ENCODE peak calls at places on chromosomes 3 and 15, in four cellular contexts. U is WERI-Rb-1, Y is AG04450, A is tibial nerve. V is an unnamed sample.
A peak's percentile ranks its signal among the peaks of the same experiment; 100 is the strongest.

GRCh38 chr15:38996111-38996541 is 431.5 kb upstream of the RASGRP1 start:
- DNase-seq in A (no peak), U (no peak), Y (peak; percentile 55), V (no peak)

GRCh38 chr3:24158756-24159155 is 213.7 kb downstream of the NR1D2 start:
- DNase-seq in A (no peak), Y (no peak), U (no peak), V (no peak)

GRCh38 chr15:98257290-98257689 is 296.8 kb downstream of the ARRDC4 start:
- DNase-seq in Y (no peak), A (no peak), U (no peak), V (no peak)

GRCh38 chr3:117563063-117563462 is 853.5 kb downstream of the TUSC7 start:
- DNase-seq in U (no peak), Y (peak; percentile 23), A (no peak), V (no peak)

GRCh38 chr3:37183375-37183831 is 9.0 kb upstream of the LRRFIP2 start:
- DNase-seq in A (no peak), Y (peak; percentile 80), U (no peak), V (no peak)

GRCh38 chr3:51800758-51801140 is 21.7 kb upstream of the IQCF6 start:
- DNase-seq in U (no peak), A (no peak), Y (no peak), V (no peak)

GRCh38 chr3:123347691-123348264 is 101.1 kb downstream of the ADCY5 start:
- DNase-seq in Y (no peak), U (no peak), A (no peak), V (no peak)

GRCh38 chr15:100559330-100559729 is 30.6 kb upstream of the CERS3 start:
- DNase-seq in U (no peak), Y (peak; percentile 49), A (no peak), V (no peak)

GRCh38 chr3:187368251-187368733 is at the start of gene RTP4:
- DNase-seq in U (no peak), Y (no peak), A (no peak), V (no peak)

GRCh38 chr3:164521644-164522043 is 556.7 kb downstream of the SI start:
- DNase-seq in A (no peak), U (no peak), Y (no peak), V (no peak)

GRCh38 chr3:52434491-52435115 is 10.3 kb downstream of the SEMA3G start:
- DNase-seq in Y (no peak), A (no peak), U (peak; percentile 9), V (no peak)

GRCh38 chr3:129625071-129625874 is 18.8 kb upstream of the PLXND1 start:
- DNase-seq in U (peak; percentile 43), Y (no peak), A (no peak), V (no peak)

GRCh38 chr15:64009798-64010241 is 36.5 kb downstream of the DAPK2 start:
- DNase-seq in Y (no peak), A (no peak), U (no peak), V (no peak)

GRCh38 chr15:83435202-83435601 is 11.9 kb upstream of the SH3GL3 start:
- DNase-seq in Y (no peak), A (no peak), U (no peak), V (no peak)

GRCh38 chr15:62163847-62164499 is 1.1 kb downstream of the C2CD4B start:
- DNase-seq in Y (no peak), U (peak; percentile 44), A (no peak), V (no peak)

GRCh38 chr15:85475317-85475701 is 94.9 kb downstream of the AKAP13 start:
- DNase-seq in Y (no peak), U (no peak), A (no peak), V (no peak)

GRCh38 chr3:120855665-120856437 is 52.2 kb upstream of the STXBP5L start:
- DNase-seq in A (no peak), Y (peak; percentile 34), U (no peak), V (peak; percentile 77)

GRCh38 chr3:127419140-127419539 is 131.3 kb upstream of the PRR20G start:
- DNase-seq in U (no peak), A (no peak), Y (no peak), V (no peak)

GRCh38 chr15:101437209-101437608 is 52.3 kb downstream of the PCSK6 start:
- DNase-seq in A (no peak), Y (no peak), U (no peak), V (no peak)

GRCh38 chr15:48777645-48778337 is 33.1 kb downstream of the CEP152 start:
- DNase-seq in A (no peak), U (no peak), Y (no peak), V (no peak)

GRCh38 chr3:78992400-78992799 is 775.4 kb downstream of the ROBO1 start:
- DNase-seq in Y (no peak), U (no peak), A (no peak), V (no peak)

GRCh38 chr3:187922704-187923393 is 177.6 kb upstream of the BCL6 start:
- DNase-seq in U (no peak), Y (no peak), A (no peak), V (no peak)

GRCh38 chr15:93987068-93987467 is 244.3 kb upstream of the MCTP2 start:
- DNase-seq in U (no peak), A (no peak), Y (no peak), V (no peak)

GRCh38 chr15:65334586-65335231 is 30.2 kb downstream of the RNU5B-1 start:
- DNase-seq in U (peak; percentile 49), A (no peak), Y (no peak), V (no peak)

DNA sequence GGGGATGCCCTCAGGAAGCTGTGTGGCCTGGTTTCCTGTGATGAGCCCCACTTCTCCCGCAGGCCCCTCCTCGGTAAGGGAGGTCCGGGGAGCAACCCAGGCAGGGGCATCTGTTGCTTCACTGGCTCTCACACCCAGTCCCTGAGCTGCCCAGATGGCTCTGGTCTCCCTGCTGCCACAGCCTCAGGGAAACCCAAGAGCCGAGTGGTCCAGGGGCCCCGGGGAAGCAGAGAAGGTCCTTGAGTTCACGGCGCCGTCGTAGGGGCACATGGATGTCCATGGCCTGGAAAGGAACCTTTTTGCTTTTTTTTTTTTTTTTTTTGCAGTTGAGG is 13.3 kb upstream of the LRRC15 start:
- DNase-seq in U (no peak), A (no peak), Y (no peak), V (peak; percentile 40)
- H3K27ac ChIP-seq in U (no peak overlapping the region), A (no peak overlapping the region), Y (no peak overlapping the region), V (no peak overlapping the region)

GRCh38 chr3:81349941-81350340 is 411.5 kb downstream of the GBE1 start:
- DNase-seq in U (no peak), Y (no peak), A (no peak), V (no peak)

GRCh38 chr3:81352867-81353266 is 408.6 kb downstream of the GBE1 start:
- DNase-seq in A (no peak), Y (no peak), U (peak; percentile 41), V (no peak)
- TF ChIP-seq CTCF in A (no peak), Y (no peak), U (peak; percentile 55), V (no peak)

DNA sequence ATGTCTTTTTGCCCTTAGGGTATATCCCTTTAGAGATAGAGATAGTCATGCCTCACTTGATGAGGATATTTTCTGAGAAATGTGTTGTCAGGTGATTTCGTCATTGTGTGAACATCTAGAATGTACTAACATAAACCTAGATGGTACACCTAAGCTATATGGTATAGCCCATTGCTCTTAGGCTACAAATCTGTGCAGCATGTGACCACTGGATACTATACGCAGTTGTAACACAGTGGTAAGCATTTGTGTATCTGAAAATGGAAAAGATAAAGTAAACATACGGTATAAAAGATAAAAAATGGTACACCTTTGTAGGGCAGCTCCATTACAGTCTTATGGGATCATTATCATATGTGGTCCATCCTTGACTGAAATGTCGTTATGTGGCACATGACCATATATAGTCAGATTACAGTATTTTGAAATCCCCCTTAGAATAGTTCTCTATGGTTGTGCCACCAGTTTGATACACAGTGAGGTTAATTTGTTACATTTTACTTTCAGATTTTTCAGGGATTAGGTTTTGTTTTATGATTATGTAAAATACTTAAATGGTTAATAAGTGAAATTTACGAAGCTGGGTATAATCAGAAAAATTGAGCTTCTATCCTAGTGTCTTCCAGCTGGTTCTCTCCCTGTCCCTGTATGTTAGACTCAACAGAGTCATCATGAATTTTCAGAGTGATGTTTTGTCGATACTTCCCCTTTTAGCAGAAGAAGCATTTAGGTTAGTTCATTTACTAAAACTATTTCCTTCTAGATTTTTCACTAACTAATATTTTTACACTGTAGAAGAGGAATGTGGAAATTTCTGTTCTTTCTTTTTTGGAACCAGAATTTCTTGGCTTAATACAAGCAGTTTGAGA is 12.8 kb downstream of the SETD5 start:
- DNase-seq in Y (no peak), A (no peak), U (no peak), V (no peak)
- H3K27ac ChIP-seq in Y (no peak overlapping the region), A (peak overlapping the region; percentile 8), U (no peak overlapping the region), V (peak overlapping the region; percentile 53)

DNA sequence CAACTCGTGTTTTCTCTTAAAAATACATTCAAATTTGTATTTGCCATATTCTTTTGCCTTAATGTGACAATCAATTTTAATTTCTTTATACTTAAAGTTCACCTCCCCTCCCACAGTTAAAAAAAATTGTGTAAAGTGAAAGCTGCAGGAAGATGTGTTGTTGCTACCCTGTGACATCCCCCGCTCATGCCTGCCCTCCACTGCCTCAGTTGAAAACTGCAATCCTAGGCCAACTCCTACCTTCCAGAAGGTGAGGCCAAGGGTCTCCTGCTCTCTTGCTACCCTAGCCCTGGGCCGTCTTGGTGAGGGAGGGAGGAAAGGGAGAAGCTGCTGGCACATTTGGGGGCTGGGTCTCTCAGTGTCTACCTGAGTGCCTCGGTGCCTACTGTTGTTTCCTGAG is 57.0 kb upstream of the CMTM7 start:
- DNase-seq in Y (no peak), U (peak; percentile 38), A (no peak), V (no peak)
- TF ChIP-seq CTCF in Y (peak; percentile 26), U (peak; percentile 74), A (no peak), V (no peak)

GRCh38 chr3:47577583-47578118 is 1.0 kb downstream of the CSPG5 start:
- DNase-seq in A (no peak), Y (no peak), U (no peak), V (no peak)
- H3K27ac ChIP-seq in A (no peak overlapping the region), Y (no peak overlapping the region), U (no peak overlapping the region), V (no peak overlapping the region)

DNA sequence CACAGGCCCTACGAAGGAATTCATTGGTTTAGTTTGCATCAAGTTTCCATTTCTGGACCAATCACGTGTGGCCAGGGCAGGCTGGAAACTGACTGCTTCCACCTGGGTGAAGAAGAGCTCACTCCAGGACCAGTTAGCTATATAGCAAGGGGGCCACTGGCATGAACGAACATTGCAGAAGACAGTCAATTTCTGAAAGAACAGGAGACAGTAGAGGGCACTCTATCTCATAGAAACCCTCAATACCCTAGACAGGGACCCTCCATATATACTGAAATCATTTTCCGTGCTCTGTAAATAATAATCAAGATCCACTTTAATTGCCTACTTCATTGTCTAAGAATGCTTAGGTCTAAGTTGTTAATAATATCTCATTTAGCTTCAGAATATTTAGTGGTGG is 215.6 kb downstream of the CADPS start:
- DNase-seq in U (no peak), A (no peak), Y (no peak), V (no peak)
- TF ChIP-seq CTCF in U (peak; percentile 40), A (no peak), Y (no peak), V (no peak)

GRCh38 chr3:106823706-106824105 is 553.5 kb upstream of the CCDC54 start:
- DNase-seq in U (no peak), Y (no peak), A (no peak), V (no peak)
- H3K27ac ChIP-seq in U (no peak overlapping the region), Y (no peak overlapping the region), A (no peak overlapping the region), V (no peak overlapping the region)